ENCODE peak calls at places on chromosomes 13 and 19, in nine cellular contexts. N is ELR; U is PC-3; S is astrocyte of the hippocampus; D is activated T-cell treated with anti-CD3 and anti-CD28 coated beads for 1 hour; H is renal cortical epithelial cell; P is psoas muscle; O is RPMI7951; X is stimulated activated CD8-positive, alpha-beta memory T cell treated with anti-CD3 and anti-CD28 coated beads, Interleukin-7, amount 100 ng/mL, for 1 hour. V is an unnamed sample.

GRCh38 chr13:30466358-30466714 is 600 bp upstream of the HMGB1 start:
- DNase-seq in N (peak; percentile 73), O (peak; percentile 36), U (peak; percentile 30), P (no peak), X (no peak), S (peak; percentile 51), D (no peak), H (peak; percentile 50), V (no peak)

GRCh38 chr13:35208587-35208986 is 266.5 kb downstream of the NBEA start:
- DNase-seq in O (no peak), S (no peak), X (no peak), U (peak; percentile 35), D (no peak), P (no peak), N (peak; percentile 2), H (no peak), V (no peak)

GRCh38 chr19:10288662-10289166 is 1.0 kb upstream of the ICAM5 start:
- DNase-seq in X (no peak), S (peak; percentile 49), N (peak; percentile 87), H (no peak), O (peak; percentile 71), D (no peak), P (no peak), U (peak; percentile 57), V (no peak)

GRCh38 chr19:4448147-4448985 is 9.2 kb downstream of the UBXN6 start:
- DNase-seq in D (no peak), X (no peak), O (no peak), S (no peak), P (peak; percentile 16), H (no peak), U (no peak), N (no peak), V (peak; percentile 79)

GRCh38 chr19:46746281-46746965 is at the start of gene STRN4:
- DNase-seq in X (peak; percentile 38), O (peak; percentile 59), S (peak; percentile 85), H (no peak), N (peak; percentile 67), U (peak; percentile 62), D (peak; percentile 55), P (peak; percentile 68), V (peak; percentile 53)

GRCh38 chr13:44903596-44903995 is 85.7 kb downstream of the NUFIP1 start:
- DNase-seq in D (no peak), U (no peak), O (no peak), P (peak; percentile 89), H (peak; percentile 21), X (no peak), S (peak; percentile 94), N (no peak), V (peak; percentile 52)

GRCh38 chr19:11169896-11170678 is 14.5 kb upstream of the SPC24 start:
- DNase-seq in O (no peak), U (no peak), S (no peak), P (peak; percentile 41), X (no peak), H (no peak), D (no peak), N (no peak), V (no peak)

GRCh38 chr19:41302624-41303351 is 7.2 kb upstream of the CCDC97 start:
- DNase-seq in P (no peak), S (no peak), N (no peak), H (no peak), O (no peak), U (no peak), X (peak; percentile 38), D (peak; percentile 39), V (no peak)

GRCh38 chr13:54733639-54734038 is 1705.0 kb downstream of the OLFM4 start:
- DNase-seq in P (no peak), O (no peak), S (no peak), X (no peak), D (no peak), N (no peak), H (no peak), U (no peak), V (no peak)

GRCh38 chr13:25468330-25469178 is 96.8 kb downstream of the ATP8A2 start:
- DNase-seq in D (no peak), H (no peak), U (no peak), N (peak; percentile 9), O (peak; percentile 22), S (peak; percentile 74), X (no peak), P (no peak), V (no peak)

GRCh38 chr19:29491491-29491890 is 34.3 kb upstream of the VSTM2B start:
- DNase-seq in S (no peak), U (no peak), X (no peak), P (no peak), O (no peak), H (no peak), D (no peak), N (no peak), V (no peak)

GRCh38 chr13:31859546-31859945 is 120.2 kb downstream of the RXFP2 start:
- DNase-seq in N (no peak), U (no peak), P (no peak), S (peak; percentile 26), H (no peak), D (no peak), O (no peak), X (no peak), V (no peak)

GRCh38 chr19:17460372-17461230 is at the start of gene NXNL1:
- DNase-seq in N (no peak), D (no peak), U (no peak), H (no peak), O (no peak), X (no peak), S (no peak), P (no peak), V (no peak)

GRCh38 chr19:8445488-8446001 is 770 bp downstream of the HNRNPM start:
- DNase-seq in O (peak; percentile 38), H (no peak), U (peak; percentile 46), S (peak; percentile 67), P (peak; percentile 58), X (peak; percentile 10), D (peak; percentile 18), N (peak; percentile 71), V (peak; percentile 72)

GRCh38 chr13:27830010-27830409 is 37.7 kb downstream of the GSX1 start:
- DNase-seq in X (peak; percentile 46), D (peak; percentile 53), N (peak; percentile 43), H (no peak), U (peak; percentile 57), S (peak; percentile 50), P (peak; percentile 33), O (peak; percentile 12), V (peak; percentile 80)

GRCh38 chr19:29850482-29850881 is 38.7 kb downstream of the CCNE1 start:
- DNase-seq in O (no peak), S (no peak), U (no peak), P (no peak), D (no peak), N (no peak), X (no peak), H (no peak), V (no peak)

GRCh38 chr13:113654591-113655357 is 3.2 kb downstream of the ATP4B start:
- DNase-seq in O (no peak), X (no peak), D (no peak), P (no peak), N (no peak), U (no peak), S (no peak), H (no peak), V (no peak)

GRCh38 chr13:102846261-102847015 is 606 bp downstream of the ERCC5 start:
- DNase-seq in U (peak; percentile 34), N (peak; percentile 67), P (peak; percentile 29), S (peak; percentile 48), D (peak; percentile 15), H (peak; percentile 35), X (no peak), O (peak; percentile 39), V (no peak)

GRCh38 chr19:7456964-7457541 is 31.8 kb downstream of the PEX11G start:
- DNase-seq in O (no peak), S (no peak), H (no peak), X (no peak), U (peak; percentile 55), N (peak; percentile 72), P (no peak), D (no peak), V (no peak)

GRCh38 chr19:33960566-33960965 is 163.9 kb downstream of the KCTD15 start:
- DNase-seq in X (no peak), D (no peak), S (no peak), U (no peak), P (no peak), O (no peak), N (no peak), H (no peak), V (no peak)

GRCh38 chr13:100707818-100708740 is 33.5 kb upstream of the TMTC4 start:
- DNase-seq in N (no peak), H (peak; percentile 99), X (no peak), S (peak; percentile 94), U (peak; percentile 2), O (peak; percentile 52), P (no peak), D (no peak), V (no peak)

GRCh38 chr13:106755542-106755941 is 187.6 kb upstream of the ARGLU1 start:
- DNase-seq in H (peak; percentile 52), O (no peak), N (no peak), U (no peak), S (peak; percentile 18), P (no peak), D (no peak), X (no peak), V (no peak)

GRCh38 chr19:13622727-13623126 is 116.4 kb upstream of the CACNA1A start:
- DNase-seq in U (no peak), D (no peak), X (no peak), P (no peak), S (no peak), O (no peak), H (no peak), N (no peak), V (no peak)

GRCh38 chr13:76552373-76552772 is 333.8 kb downstream of the KCTD12 start:
- DNase-seq in N (no peak), S (no peak), P (no peak), U (no peak), H (no peak), X (no peak), O (no peak), D (no peak), V (no peak)

GRCh38 chr13:41603917-41604316 is 146.6 kb downstream of the RGCC start:
- DNase-seq in U (peak; percentile 92), S (peak; percentile 42), P (peak; percentile 33), H (peak; percentile 93), D (no peak), X (no peak), O (peak; percentile 77), N (peak; percentile 88), V (no peak)

GRCh38 chr19:14818588-14818987 is 16.4 kb downstream of the OR7A5 start:
- DNase-seq in O (no peak), H (no peak), S (no peak), X (no peak), U (no peak), P (no peak), N (no peak), D (no peak), V (no peak)

GRCh38 chr13:110245421-110245899 is 61.5 kb downstream of the COL4A1 start:
- DNase-seq in D (no peak), X (no peak), P (no peak), O (no peak), N (peak; percentile 33), H (no peak), U (no peak), S (peak; percentile 48), V (no peak)

GRCh38 chr13:18944501-18945068 is 237.0 kb downstream of the TUBA3C start:
- DNase-seq in D (no peak), N (no peak), P (no peak), H (no peak), S (no peak), O (no peak), U (no peak), X (no peak), V (no peak)

GRCh38 chr13:112060899-112061366 is 6.0 kb upstream of the SOX1 start:
- DNase-seq in O (no peak), P (no peak), U (no peak), X (no peak), D (no peak), H (no peak), N (no peak), S (no peak), V (no peak)

GRCh38 chr19:53870485-53870844 is 2.8 kb downstream of the MYADM start:
- DNase-seq in D (no peak), U (no peak), X (no peak), N (no peak), P (no peak), H (no peak), O (no peak), S (no peak), V (no peak)

GRCh38 chr19:11448923-11449554 is 13.6 kb downstream of the PRKCSH start:
- DNase-seq in O (no peak), U (no peak), S (no peak), X (no peak), H (no peak), D (no peak), N (no peak), P (no peak), V (no peak)